ENCODE peak calls at places on chromosomes 13 and 19, in ten cellular contexts. J, E, C, D, M, H, N, G, Z and X are unnamed samples.
A peak's percentile ranks its signal among the peaks of the same experiment; 100 is the strongest.

GRCh38 chr13:77779461-77780272 is 82.2 kb downstream of the SLAIN1 start:
- DNase-seq in G (peak; percentile 61), H (peak; percentile 5), E (peak; percentile 87), Z (no peak), D (peak; percentile 14), M (peak; percentile 56), J (peak; percentile 59), C (peak; percentile 8), N (no peak), X (peak; percentile 62)

GRCh38 chr19:17385878-17386611 is 8.0 kb downstream of the CCDC194 start:
- DNase-seq in M (peak; percentile 54), N (peak; percentile 79), J (peak; percentile 74), H (no peak), Z (peak; percentile 33), D (peak; percentile 65), E (peak; percentile 76), C (no peak), G (peak; percentile 73), X (no peak)

GRCh38 chr19:19654441-19654840 is 9.0 kb downstream of the ATP13A1 start:
- DNase-seq in D (no peak), J (no peak), Z (no peak), N (no peak), H (no peak), M (no peak), G (no peak), E (no peak), C (no peak), X (no peak)

GRCh38 chr19:6713773-6714692 is 6.4 kb downstream of the C3 start:
- DNase-seq in N (no peak), Z (no peak), C (no peak), M (no peak), G (no peak), D (no peak), H (no peak), J (no peak), E (no peak), X (no peak)

GRCh38 chr19:17073869-17074627 is 1.2 kb downstream of the HAUS8 start:
- DNase-seq in D (no peak), N (no peak), G (peak; percentile 64), Z (no peak), H (no peak), M (no peak), J (peak; percentile 85), C (no peak), E (no peak), X (no peak)

GRCh38 chr13:43894438-43894837 is 14.7 kb downstream of the LACC1 start:
- DNase-seq in H (no peak), N (no peak), J (peak; percentile 18), D (no peak), E (no peak), M (no peak), G (no peak), Z (no peak), C (no peak), X (no peak)

GRCh38 chr19:45153339-45154063 is 7.3 kb downstream of the NKPD1 start:
- DNase-seq in Z (no peak), D (peak; percentile 38), H (no peak), E (peak; percentile 68), G (peak; percentile 61), J (peak; percentile 41), C (no peak), M (no peak), N (no peak), X (no peak)

GRCh38 chr13:35309711-35310110 is 166.8 kb downstream of the MAB21L1 start:
- DNase-seq in C (no peak), Z (no peak), G (no peak), M (no peak), N (no peak), D (no peak), J (no peak), E (no peak), H (no peak), X (no peak)

GRCh38 chr13:66805657-66806056 is 424.5 kb downstream of the PCDH9 start:
- DNase-seq in E (peak; percentile 88), M (no peak), G (peak; percentile 71), Z (no peak), N (no peak), H (no peak), C (no peak), D (no peak), J (no peak), X (no peak)

GRCh38 chr19:40425450-40426287 is at the start of gene SERTAD1:
- DNase-seq in J (peak; percentile 99), M (peak; percentile 100), G (peak; percentile 100), D (peak; percentile 100), Z (peak; percentile 100), H (peak; percentile 94), N (peak; percentile 100), C (peak; percentile 87), E (peak; percentile 100), X (peak; percentile 96)
- TF ChIP-seq CTCF in J (peak; percentile 88), M (peak; percentile 5), G (peak; percentile 57), D (peak; percentile 55), Z (peak; percentile 97), H (peak; percentile 83), N (peak; percentile 70), C (peak; percentile 92), E (peak; percentile 55), X (peak; percentile 54)

GRCh38 chr13:80336335-80336734 is 4.6 kb downstream of the SPRY2 start:
- DNase-seq in J (no peak), N (no peak), H (no peak), G (no peak), D (no peak), C (no peak), Z (no peak), E (peak; percentile 69), M (no peak), X (no peak)

GRCh38 chr13:80339578-80339840 is 1.4 kb downstream of the SPRY2 start:
- DNase-seq in E (no peak), Z (no peak), M (no peak), G (no peak), J (no peak), D (no peak), N (no peak), H (no peak), C (no peak), X (no peak)

GRCh38 chr13:80338781-80339577 is 1.9 kb downstream of the SPRY2 start:
- DNase-seq in G (peak; percentile 76), D (peak; percentile 6), J (no peak), Z (peak; percentile 55), M (peak; percentile 73), H (peak; percentile 57), E (peak; percentile 87), C (no peak), N (peak; percentile 91), X (no peak)

GRCh38 chr13:80337011-80337688 is 3.8 kb downstream of the SPRY2 start:
- DNase-seq in M (no peak), H (no peak), Z (no peak), G (no peak), E (peak; percentile 27), C (no peak), N (no peak), D (no peak), J (no peak), X (no peak)

GRCh38 chr13:80337706-80338105 is 3.2 kb downstream of the SPRY2 start:
- DNase-seq in N (no peak), J (no peak), D (no peak), C (no peak), E (peak; percentile 42), Z (no peak), M (no peak), H (no peak), G (no peak), X (no peak)
- H3K4me3 ChIP-seq in N (peak overlapping the region; percentile 77), J (no peak overlapping the region), D (no peak overlapping the region), C (peak overlapping the region; percentile 90), E (peak overlapping the region; percentile 98), Z (peak overlapping the region; percentile 96), M (peak overlapping the region; percentile 45), H (peak overlapping the region; percentile 86), G (peak overlapping the region; percentile 74), X (no peak overlapping the region)

DNA sequence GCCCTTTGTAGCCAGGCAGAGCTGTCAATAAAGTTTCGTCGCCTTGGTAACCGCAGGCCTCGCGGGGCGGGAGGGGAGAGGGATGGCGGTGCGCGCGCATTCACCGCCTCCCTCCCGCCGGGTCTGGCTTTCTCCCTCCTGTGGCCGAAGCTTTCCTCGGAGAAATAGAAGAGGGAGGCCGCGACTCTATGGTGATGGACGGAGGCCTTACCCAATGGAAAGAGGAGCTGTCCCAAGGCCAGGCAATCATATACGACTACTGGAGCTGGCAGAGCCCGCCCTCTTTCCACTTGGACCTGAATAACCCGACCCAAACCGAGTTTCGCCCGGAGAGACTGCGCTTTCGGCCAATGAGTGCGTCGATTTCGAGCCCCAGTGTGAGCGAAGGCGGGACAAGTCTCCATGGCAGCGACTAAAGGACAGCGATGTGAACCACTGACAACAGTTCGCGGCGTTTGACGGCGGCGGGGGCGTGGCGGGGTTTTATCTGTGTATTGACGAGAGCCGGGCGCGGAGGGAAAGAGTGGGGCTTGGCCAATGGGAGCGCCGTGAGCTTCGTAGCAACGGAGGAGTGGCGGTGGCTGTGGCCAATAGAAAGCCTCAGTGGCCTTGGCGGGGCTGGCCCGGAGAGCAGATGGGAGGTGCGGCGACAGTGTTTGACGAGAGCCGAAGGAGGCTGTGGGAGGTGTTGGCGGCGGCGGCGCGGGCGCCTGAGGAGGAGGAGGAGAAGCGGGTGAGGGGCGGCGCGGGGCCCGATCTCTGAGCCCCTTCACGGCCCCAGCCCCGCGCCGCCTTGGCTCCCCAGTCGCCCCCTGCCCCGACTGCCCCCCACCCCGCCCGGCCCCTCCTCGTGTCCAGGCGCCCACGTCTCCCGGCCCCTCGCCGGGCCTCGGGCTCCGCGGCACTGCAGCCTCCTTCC is at the start of gene KMT5C:
- DNase-seq in Z (peak; percentile 100), G (peak; percentile 100), M (peak; percentile 100), E (peak; percentile 100), H (peak; percentile 100), N (peak; percentile 100), J (peak; percentile 100), C (peak; percentile 100), D (peak; percentile 100), X (peak; percentile 100)
- TF ChIP-seq CTCF in Z (peak; percentile 79), G (peak; percentile 52), M (no peak), E (peak; percentile 39), H (peak; percentile 56), N (peak; percentile 59), J (no peak), C (no peak), D (no peak), X (no peak)

GRCh38 chr19:36604656-36605100 is 435 bp upstream of the ZNF382 start:
- DNase-seq in H (no peak), J (no peak), G (peak; percentile 96), D (peak; percentile 86), N (peak; percentile 83), M (peak; percentile 38), E (peak; percentile 20), C (no peak), Z (no peak), X (no peak)

GRCh38 chr19:36605839-36606478 is 846 bp downstream of the ZNF382 start:
- DNase-seq in E (no peak), C (no peak), G (no peak), H (no peak), D (no peak), J (no peak), Z (no peak), M (no peak), N (no peak), X (no peak)

DNA sequence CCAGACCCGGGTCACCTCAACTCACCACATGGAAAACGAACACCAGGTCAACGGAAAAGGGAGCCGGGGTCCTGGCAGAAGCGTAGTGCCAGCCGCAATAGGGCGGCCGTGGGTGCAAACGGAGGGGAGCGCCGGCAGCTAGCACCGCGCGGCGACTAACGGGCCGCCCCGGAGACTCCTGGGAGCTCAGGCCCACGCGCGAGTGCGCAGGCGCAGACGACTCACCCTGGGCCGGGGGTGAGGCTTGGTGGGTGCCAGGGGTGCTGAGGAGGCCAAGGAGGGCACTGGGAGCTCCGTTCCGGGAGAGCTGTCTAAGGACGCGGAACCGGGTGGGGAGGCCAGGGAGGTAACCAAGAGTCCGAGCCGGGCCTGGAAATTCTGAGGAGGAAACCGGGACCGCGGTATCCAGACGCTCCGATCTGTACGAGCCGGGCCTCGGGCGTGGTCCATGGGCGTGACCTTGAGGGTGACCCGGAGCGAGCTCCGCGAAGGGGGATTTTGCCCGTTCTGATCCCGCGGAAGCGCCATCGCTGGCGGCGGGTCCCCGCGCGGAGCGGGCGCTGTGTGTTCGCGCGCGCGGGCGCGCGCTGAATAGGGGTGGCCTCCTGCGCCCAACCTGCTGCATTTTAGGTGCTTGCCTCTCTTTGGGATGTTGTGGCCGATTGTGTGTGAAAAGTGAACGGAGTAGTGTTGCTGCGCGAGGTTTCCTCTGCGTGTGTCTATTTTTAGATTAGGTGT is at the start of gene ZNF382:
- DNase-seq in E (peak; percentile 77), D (peak; percentile 86), H (peak; percentile 9), Z (no peak), G (peak; percentile 88), N (peak; percentile 78), C (no peak), M (peak; percentile 55), J (no peak), X (peak; percentile 40)
- H3K4me3 ChIP-seq in E (peak within 1 kb of the TSS; percentile 61), D (peak within 1 kb of the TSS; percentile 89), H (peak within 1 kb of the TSS; percentile 54), Z (peak within 1 kb of the TSS; percentile 76), G (peak within 1 kb of the TSS; percentile 49), N (peak within 1 kb of the TSS; percentile 73), C (no peak within 1 kb of the TSS), M (peak within 1 kb of the TSS; percentile 59), J (no peak within 1 kb of the TSS), X (peak within 1 kb of the TSS; percentile 88)